ENCODE peak calls at places on chromosomes 12 and 14, in nine cellular contexts. One of them, this sample, is unnamed. For H3K4me1, the result is how much of the 10 kb centered on the place peaks cover.

GRCh38 chr14:21711360-21711961 is 37.8 kb upstream of the OR4E1 start:
- DNase-seq in GM23338: peak
- DNase-seq in colonic mucosa: peak
- DNase-seq in mammary epithelial cell: peak
- DNase-seq in cardiac muscle cell: peak
- DNase-seq in mucosa of descending colon: peak
- DNase-seq in CD8-positive, alpha-beta memory T cell: no peak
- DNase-seq in fibroblast of lung: peak
- DNase-seq in ovary: no peak
- DNase-seq in this sample: peak

GRCh38 chr12:47383942-47384341 is 304.2 kb upstream of the AMIGO2 start:
- DNase-seq in GM23338: no peak
- DNase-seq in colonic mucosa: no peak
- DNase-seq in mammary epithelial cell: peak
- DNase-seq in cardiac muscle cell: peak
- DNase-seq in mucosa of descending colon: no peak
- DNase-seq in CD8-positive, alpha-beta memory T cell: no peak
- DNase-seq in fibroblast of lung: peak
- DNase-seq in ovary: no peak
- DNase-seq in this sample: no peak

GRCh38 chr14:68924392-68925158 is 54.5 kb downstream of the ACTN1 start:
- DNase-seq in GM23338: peak
- DNase-seq in colonic mucosa: no peak
- DNase-seq in mammary epithelial cell: no peak
- DNase-seq in cardiac muscle cell: peak
- DNase-seq in mucosa of descending colon: no peak
- DNase-seq in CD8-positive, alpha-beta memory T cell: no peak
- DNase-seq in fibroblast of lung: peak
- DNase-seq in ovary: no peak
- DNase-seq in this sample: no peak

GRCh38 chr12:81468206-81468605 is 290.9 kb downstream of the PPFIA2 start:
- DNase-seq in GM23338: no peak
- DNase-seq in colonic mucosa: no peak
- DNase-seq in mammary epithelial cell: peak
- DNase-seq in cardiac muscle cell: no peak
- DNase-seq in mucosa of descending colon: no peak
- DNase-seq in CD8-positive, alpha-beta memory T cell: no peak
- DNase-seq in fibroblast of lung: peak
- DNase-seq in ovary: no peak
- DNase-seq in this sample: no peak

GRCh38 chr12:77696183-77696582 is 134.5 kb upstream of the NAV3 start:
- DNase-seq in GM23338: no peak
- DNase-seq in colonic mucosa: no peak
- DNase-seq in mammary epithelial cell: no peak
- DNase-seq in cardiac muscle cell: no peak
- DNase-seq in mucosa of descending colon: no peak
- DNase-seq in CD8-positive, alpha-beta memory T cell: no peak
- DNase-seq in fibroblast of lung: peak
- DNase-seq in ovary: no peak
- DNase-seq in this sample: no peak

GRCh38 chr14:68792022-68792829 is 641 bp downstream of the ZFP36L1 start:
- DNase-seq in GM23338: peak
- DNase-seq in colonic mucosa: peak
- DNase-seq in mammary epithelial cell: peak
- DNase-seq in cardiac muscle cell: no peak
- DNase-seq in mucosa of descending colon: peak
- DNase-seq in CD8-positive, alpha-beta memory T cell: peak
- DNase-seq in fibroblast of lung: no peak
- DNase-seq in ovary: peak
- DNase-seq in this sample: peak

GRCh38 chr14:92728781-92729364 is 19.6 kb downstream of the LGMN start:
- DNase-seq in GM23338: no peak
- DNase-seq in colonic mucosa: no peak
- DNase-seq in mammary epithelial cell: peak
- DNase-seq in cardiac muscle cell: peak
- DNase-seq in mucosa of descending colon: no peak
- DNase-seq in CD8-positive, alpha-beta memory T cell: no peak
- DNase-seq in fibroblast of lung: peak
- DNase-seq in ovary: no peak
- DNase-seq in this sample: peak

GRCh38 chr12:79381246-79382208 is 309.2 kb downstream of the PAWR start:
- DNase-seq in GM23338: peak
- DNase-seq in colonic mucosa: no peak
- DNase-seq in mammary epithelial cell: no peak
- DNase-seq in cardiac muscle cell: no peak
- DNase-seq in mucosa of descending colon: no peak
- DNase-seq in CD8-positive, alpha-beta memory T cell: no peak
- DNase-seq in fibroblast of lung: no peak
- DNase-seq in ovary: no peak
- DNase-seq in this sample: no peak

GRCh38 chr14:64464695-64465094 is 604 bp upstream of the AKAP5 start:
- DNase-seq in GM23338: peak
- DNase-seq in colonic mucosa: peak
- DNase-seq in mammary epithelial cell: no peak
- DNase-seq in cardiac muscle cell: no peak
- DNase-seq in mucosa of descending colon: peak
- DNase-seq in CD8-positive, alpha-beta memory T cell: no peak
- DNase-seq in fibroblast of lung: no peak
- DNase-seq in ovary: no peak
- DNase-seq in this sample: no peak

GRCh38 chr12:100672075-100672592 is 98.7 kb downstream of the GAS2L3 start:
- DNase-seq in GM23338: peak
- DNase-seq in colonic mucosa: peak
- DNase-seq in mammary epithelial cell: no peak
- DNase-seq in cardiac muscle cell: peak
- DNase-seq in mucosa of descending colon: peak
- DNase-seq in CD8-positive, alpha-beta memory T cell: no peak
- DNase-seq in fibroblast of lung: no peak
- DNase-seq in ovary: no peak
- DNase-seq in this sample: peak

GRCh38 chr14:74077401-74077800 is 6.9 kb downstream of the ALDH6A1 start:
- DNase-seq in GM23338: no peak
- DNase-seq in colonic mucosa: no peak
- DNase-seq in mammary epithelial cell: no peak
- DNase-seq in cardiac muscle cell: no peak
- DNase-seq in mucosa of descending colon: no peak
- DNase-seq in CD8-positive, alpha-beta memory T cell: no peak
- DNase-seq in fibroblast of lung: no peak
- DNase-seq in ovary: no peak
- DNase-seq in this sample: no peak

GRCh38 chr12:4273651-4274395 is at the start of gene CCND2:
- DNase-seq in GM23338: peak
- DNase-seq in colonic mucosa: peak
- DNase-seq in mammary epithelial cell: peak
- DNase-seq in cardiac muscle cell: peak
- DNase-seq in mucosa of descending colon: peak
- DNase-seq in CD8-positive, alpha-beta memory T cell: peak
- DNase-seq in fibroblast of lung: peak
- DNase-seq in ovary: peak
- DNase-seq in this sample: peak

GRCh38 chr14:103960457-103960856 is 18.1 kb upstream of the RD3L start:
- DNase-seq in GM23338: no peak
- DNase-seq in colonic mucosa: no peak
- DNase-seq in mammary epithelial cell: no peak
- DNase-seq in cardiac muscle cell: no peak
- DNase-seq in mucosa of descending colon: no peak
- DNase-seq in CD8-positive, alpha-beta memory T cell: no peak
- DNase-seq in fibroblast of lung: no peak
- DNase-seq in ovary: no peak
- DNase-seq in this sample: no peak

GRCh38 chr12:124727244-124727673 is 136.4 kb downstream of the SCARB1 start:
- DNase-seq in GM23338: no peak
- DNase-seq in colonic mucosa: peak
- DNase-seq in mammary epithelial cell: peak
- DNase-seq in cardiac muscle cell: no peak
- DNase-seq in mucosa of descending colon: peak
- DNase-seq in CD8-positive, alpha-beta memory T cell: no peak
- DNase-seq in fibroblast of lung: peak
- DNase-seq in ovary: no peak
- DNase-seq in this sample: peak

GRCh38 chr12:119176267-119177055 is 2.3 kb upstream of the HSPB8 start:
- DNase-seq in GM23338: peak
- DNase-seq in colonic mucosa: peak
- DNase-seq in mammary epithelial cell: peak
- DNase-seq in cardiac muscle cell: peak
- DNase-seq in mucosa of descending colon: peak
- DNase-seq in CD8-positive, alpha-beta memory T cell: no peak
- DNase-seq in fibroblast of lung: peak
- DNase-seq in ovary: peak
- DNase-seq in this sample: peak

GRCh38 chr14:89227490-89227834 is 189.6 kb downstream of the FOXN3 start:
- DNase-seq in GM23338: no peak
- DNase-seq in colonic mucosa: no peak
- DNase-seq in mammary epithelial cell: no peak
- DNase-seq in cardiac muscle cell: no peak
- DNase-seq in mucosa of descending colon: no peak
- DNase-seq in CD8-positive, alpha-beta memory T cell: no peak
- DNase-seq in fibroblast of lung: peak
- DNase-seq in ovary: no peak
- DNase-seq in this sample: no peak

GRCh38 chr12:76706761-76707160 is 57.2 kb upstream of the ZDHHC17 start:
- DNase-seq in GM23338: no peak
- DNase-seq in colonic mucosa: no peak
- DNase-seq in mammary epithelial cell: no peak
- DNase-seq in cardiac muscle cell: no peak
- DNase-seq in mucosa of descending colon: no peak
- DNase-seq in CD8-positive, alpha-beta memory T cell: no peak
- DNase-seq in fibroblast of lung: peak
- DNase-seq in ovary: no peak
- DNase-seq in this sample: no peak

GRCh38 chr14:50335989-50336391 is 23.9 kb downstream of the DMAC2L start:
- DNase-seq in GM23338: peak
- DNase-seq in colonic mucosa: no peak
- DNase-seq in mammary epithelial cell: no peak
- DNase-seq in cardiac muscle cell: no peak
- DNase-seq in mucosa of descending colon: no peak
- DNase-seq in CD8-positive, alpha-beta memory T cell: no peak
- DNase-seq in fibroblast of lung: peak
- DNase-seq in ovary: peak
- DNase-seq in this sample: peak

GRCh38 chr14:54902143-54902520 is 494 bp downstream of the GCH1 start:
- DNase-seq in GM23338: peak
- DNase-seq in colonic mucosa: peak
- DNase-seq in mammary epithelial cell: peak
- DNase-seq in cardiac muscle cell: peak
- DNase-seq in mucosa of descending colon: peak
- DNase-seq in CD8-positive, alpha-beta memory T cell: peak
- DNase-seq in fibroblast of lung: peak
- DNase-seq in ovary: peak
- DNase-seq in this sample: peak

GRCh38 chr12:85405781-85406522 is 125.9 kb downstream of the ALX1 start:
- DNase-seq in GM23338: no peak
- DNase-seq in colonic mucosa: no peak
- DNase-seq in mammary epithelial cell: no peak
- DNase-seq in cardiac muscle cell: no peak
- DNase-seq in mucosa of descending colon: no peak
- DNase-seq in CD8-positive, alpha-beta memory T cell: no peak
- DNase-seq in fibroblast of lung: peak
- DNase-seq in ovary: no peak
- DNase-seq in this sample: no peak

GRCh38 chr14:52907949-52908348 is 42.9 kb downstream of the FERMT2 start:
- DNase-seq in GM23338: no peak
- DNase-seq in colonic mucosa: no peak
- DNase-seq in mammary epithelial cell: no peak
- DNase-seq in cardiac muscle cell: no peak
- DNase-seq in mucosa of descending colon: no peak
- DNase-seq in CD8-positive, alpha-beta memory T cell: no peak
- DNase-seq in fibroblast of lung: no peak
- DNase-seq in ovary: no peak
- DNase-seq in this sample: no peak
- H3K4me1 ChIP-seq in GM23338: under half
- H3K4me1 ChIP-seq in colonic mucosa: under half
- H3K4me1 ChIP-seq in mammary epithelial cell: under half
- H3K4me1 ChIP-seq in cardiac muscle cell: under half
- H3K4me1 ChIP-seq in mucosa of descending colon: under half
- H3K4me1 ChIP-seq in CD8-positive, alpha-beta memory T cell: under half
- H3K4me1 ChIP-seq in fibroblast of lung: under half
- H3K4me1 ChIP-seq in ovary: under half
- H3K4me1 ChIP-seq in this sample: under half

GRCh38 chr12:32891526-32891925 is 5.1 kb downstream of the PKP2 start:
- DNase-seq in GM23338: no peak
- DNase-seq in colonic mucosa: no peak
- DNase-seq in mammary epithelial cell: no peak
- DNase-seq in cardiac muscle cell: no peak
- DNase-seq in mucosa of descending colon: no peak
- DNase-seq in CD8-positive, alpha-beta memory T cell: no peak
- DNase-seq in fibroblast of lung: no peak
- DNase-seq in ovary: no peak
- DNase-seq in this sample: no peak
- H3K4me1 ChIP-seq in GM23338: under half
- H3K4me1 ChIP-seq in colonic mucosa: under half
- H3K4me1 ChIP-seq in mammary epithelial cell: under half
- H3K4me1 ChIP-seq in cardiac muscle cell: under half
- H3K4me1 ChIP-seq in mucosa of descending colon: under half
- H3K4me1 ChIP-seq in CD8-positive, alpha-beta memory T cell: under half
- H3K4me1 ChIP-seq in fibroblast of lung: under half
- H3K4me1 ChIP-seq in ovary: under half
- H3K4me1 ChIP-seq in this sample: under half

DNA sequence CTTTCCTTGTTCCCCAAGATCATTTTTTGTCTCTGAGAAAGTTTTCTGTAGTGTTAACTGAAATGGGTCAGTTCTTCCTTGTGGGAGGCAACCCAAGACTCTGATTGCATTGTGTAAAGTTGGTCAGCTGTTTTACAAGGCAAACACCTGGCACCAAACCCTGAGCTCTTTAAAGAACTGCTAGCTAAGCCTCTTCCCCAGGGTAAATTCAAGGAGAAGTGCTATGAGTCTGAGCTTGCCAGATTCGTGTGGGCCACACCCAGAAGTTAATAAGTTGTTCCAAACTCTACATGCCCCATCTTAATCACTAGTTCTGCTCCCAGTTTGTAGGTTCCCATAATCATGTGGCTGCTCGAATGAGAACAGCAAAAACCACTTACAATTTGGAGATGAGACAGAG is 214.5 kb downstream of the BTG1 start:
- DNase-seq in GM23338: no peak
- DNase-seq in colonic mucosa: peak
- DNase-seq in mammary epithelial cell: peak
- DNase-seq in cardiac muscle cell: no peak
- DNase-seq in mucosa of descending colon: peak
- DNase-seq in CD8-positive, alpha-beta memory T cell: no peak
- DNase-seq in fibroblast of lung: no peak
- DNase-seq in ovary: no peak
- DNase-seq in this sample: no peak
- H3K4me1 ChIP-seq in GM23338: under half
- H3K4me1 ChIP-seq in colonic mucosa: under half
- H3K4me1 ChIP-seq in mammary epithelial cell: under half
- H3K4me1 ChIP-seq in cardiac muscle cell: under half
- H3K4me1 ChIP-seq in mucosa of descending colon: under half
- H3K4me1 ChIP-seq in CD8-positive, alpha-beta memory T cell: under half
- H3K4me1 ChIP-seq in fibroblast of lung: under half
- H3K4me1 ChIP-seq in ovary: under half
- H3K4me1 ChIP-seq in this sample: under half

DNA sequence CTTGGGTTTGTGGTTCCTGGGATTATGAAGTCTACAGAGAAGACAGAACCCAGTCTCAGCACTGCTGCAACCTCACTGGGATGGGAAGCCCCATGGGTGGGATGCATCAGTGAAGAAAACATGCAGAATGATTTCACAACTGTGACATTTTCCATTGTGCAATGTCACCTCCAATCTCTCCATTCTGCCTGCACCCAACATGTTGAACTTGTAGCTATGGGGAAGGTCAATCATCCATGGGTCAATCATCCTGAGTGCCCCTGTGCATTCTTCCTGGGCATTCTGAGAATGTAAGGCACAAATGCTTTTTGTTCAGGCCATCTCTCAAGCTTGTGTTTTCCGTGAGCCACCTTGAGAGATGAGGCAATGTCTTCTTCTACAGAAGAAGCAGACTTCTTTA is 1004.3 kb upstream of the TMEM132C start:
- DNase-seq in GM23338: no peak
- DNase-seq in colonic mucosa: no peak
- DNase-seq in mammary epithelial cell: no peak
- DNase-seq in cardiac muscle cell: no peak
- DNase-seq in mucosa of descending colon: no peak
- DNase-seq in CD8-positive, alpha-beta memory T cell: no peak
- DNase-seq in fibroblast of lung: no peak
- DNase-seq in ovary: no peak
- DNase-seq in this sample: no peak
- H3K4me1 ChIP-seq in GM23338: under half
- H3K4me1 ChIP-seq in colonic mucosa: under half
- H3K4me1 ChIP-seq in mammary epithelial cell: under half
- H3K4me1 ChIP-seq in cardiac muscle cell: under half
- H3K4me1 ChIP-seq in mucosa of descending colon: under half
- H3K4me1 ChIP-seq in CD8-positive, alpha-beta memory T cell: under half
- H3K4me1 ChIP-seq in fibroblast of lung: under half
- H3K4me1 ChIP-seq in ovary: under half
- H3K4me1 ChIP-seq in this sample: under half

This sample was measured in adrenal gland.